ENCODE peak calls at places on chromosomes 1 and 21, in eight cellular contexts. C is transverse colon, Q is IMR-90, J is body of pancreas, R is breast epithelium, K is uterus, Z is esophagus squamous epithelium, I is HepG2. X is an unnamed sample.

GRCh38 chr1:29682918-29683314 is 446.6 kb downstream of the PTPRU start:
- DNase-seq in R (peak; percentile 44), I (no peak), Z (no peak), Q (peak; percentile 28), K (no peak), J (peak; percentile 86), C (no peak), X (no peak)

GRCh38 chr1:6495540-6496359 is 4.3 kb upstream of the PLEKHG5 start:
- DNase-seq in J (no peak), Q (no peak), K (no peak), Z (no peak), I (no peak), C (no peak), R (no peak), X (no peak)

GRCh38 chr1:172383541-172383940 is 36.9 kb upstream of the C1orf105 start:
- DNase-seq in Q (peak; percentile 77), C (no peak), Z (no peak), I (no peak), K (no peak), R (no peak), J (no peak), X (no peak)

GRCh38 chr1:8754993-8755392 is 62.4 kb downstream of the RERE start:
- DNase-seq in R (no peak), K (no peak), C (peak; percentile 20), J (peak; percentile 2), Q (no peak), I (peak; percentile 82), Z (no peak), X (peak; percentile 52)

GRCh38 chr1:13754003-13754402 is 54.0 kb downstream of the PRDM2 start:
- DNase-seq in C (no peak), R (no peak), Q (no peak), J (no peak), I (no peak), Z (no peak), K (no peak), X (no peak)

GRCh38 chr1:113053344-113054138 is 19.5 kb upstream of the LRIG2 start:
- DNase-seq in Q (no peak), I (no peak), R (no peak), J (no peak), C (no peak), Z (no peak), K (no peak), X (no peak)

GRCh38 chr1:67429011-67429527 is 1.1 kb downstream of the SERBP1 start:
- DNase-seq in C (no peak), R (no peak), I (no peak), J (peak; percentile 12), Z (no peak), Q (no peak), K (no peak), X (no peak)

GRCh38 chr1:112743174-112744018 is 28.3 kb upstream of the PPM1J start:
- DNase-seq in C (no peak), K (no peak), R (no peak), J (no peak), I (no peak), Q (peak; percentile 19), Z (no peak), X (no peak)

GRCh38 chr1:5670590-5671350 is 321.5 kb downstream of the NPHP4 start:
- DNase-seq in Z (no peak), R (no peak), J (no peak), Q (no peak), K (no peak), C (no peak), I (no peak), X (peak; percentile 34)

GRCh38 chr1:174976436-174977107 is 23.2 kb upstream of the CACYBP start:
- DNase-seq in J (no peak), I (no peak), K (peak; percentile 30), Z (no peak), Q (peak; percentile 64), R (no peak), C (no peak), X (no peak)

GRCh38 chr1:47755368-47755990 is 241.7 kb downstream of the TRABD2B start:
- DNase-seq in C (peak; percentile 63), J (peak; percentile 40), Q (no peak), R (no peak), Z (no peak), K (no peak), I (peak; percentile 35), X (peak; percentile 57)

GRCh38 chr1:33634806-33635205 is 162.4 kb downstream of the ZSCAN20 start:
- DNase-seq in C (peak; percentile 17), J (peak; percentile 41), Q (peak; percentile 7), R (no peak), Z (no peak), I (peak; percentile 14), K (no peak), X (no peak)

GRCh38 chr1:44740179-44740617 is 561 bp downstream of the KIF2C start:
- DNase-seq in K (no peak), C (no peak), Z (no peak), Q (no peak), R (no peak), J (no peak), I (no peak), X (no peak)

GRCh38 chr1:212021563-212021962 is 13.8 kb downstream of the INTS7 start:
- DNase-seq in K (no peak), Q (no peak), R (no peak), I (no peak), J (no peak), Z (no peak), C (no peak), X (no peak)
- H3K27ac ChIP-seq in K (no peak overlapping the region), Q (no peak overlapping the region), R (no peak overlapping the region), I (no peak overlapping the region), J (no peak overlapping the region), Z (no peak overlapping the region), C (no peak overlapping the region), X (no peak overlapping the region)

GRCh38 chr1:203306089-203306969 is 1.0 kb downstream of the BTG2 start:
- DNase-seq in I (peak; percentile 62), R (peak; percentile 93), K (peak; percentile 91), Q (peak; percentile 75), Z (peak; percentile 33), J (peak; percentile 92), C (peak; percentile 87), X (peak; percentile 80)
- TF ChIP-seq POLR2A in I (no peak), R (no peak), K (peak; percentile 70), Q (no peak), Z (no peak), J (peak; percentile 92), C (peak; percentile 71), X (no peak)

DNA sequence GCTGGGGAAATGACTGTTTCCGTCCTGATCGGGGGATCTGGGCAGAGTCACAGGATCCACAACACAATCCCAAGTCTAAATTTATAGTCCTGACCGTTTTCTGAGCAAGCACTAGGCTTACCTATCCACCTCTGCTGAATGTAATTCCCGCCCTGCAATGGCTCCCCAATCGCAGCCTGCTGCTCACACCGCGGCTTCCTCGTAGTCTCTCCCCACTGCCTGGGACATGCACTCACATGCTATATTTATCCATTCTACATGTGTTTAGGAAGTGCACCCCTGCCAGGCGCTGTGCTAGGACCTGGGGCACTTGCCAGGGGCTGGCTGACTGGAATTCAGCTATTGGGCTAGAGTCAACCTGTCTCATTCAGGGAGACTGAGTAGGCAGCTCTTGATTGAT is 246.6 kb upstream of the CSF3R start:
- DNase-seq in K (no peak), C (no peak), I (no peak), R (no peak), Z (no peak), Q (no peak), J (no peak), X (no peak)
- H3K4me1 ChIP-seq in K (no peaks in the 10 kb centered on the region), C (no peaks in the 10 kb centered on the region), I (no peaks in the 10 kb centered on the region), R (no peaks in the 10 kb centered on the region), Z (no peaks in the 10 kb centered on the region), Q (no peaks in the 10 kb centered on the region), J (no peaks in the 10 kb centered on the region), X (no peaks in the 10 kb centered on the region)

GRCh38 chr21:38987551-38988210 is 182.0 kb downstream of the ETS2 start:
- DNase-seq in K (no peak), Z (no peak), C (no peak), I (no peak), J (no peak), Q (no peak), R (no peak), X (no peak)
- H3K27ac ChIP-seq in K (peak overlapping the region; percentile 27), Z (peak overlapping the region; percentile 82), C (peak overlapping the region; percentile 80), I (no peak overlapping the region), J (no peak overlapping the region), Q (no peak overlapping the region), R (no peak overlapping the region), X (no peak overlapping the region)

DNA sequence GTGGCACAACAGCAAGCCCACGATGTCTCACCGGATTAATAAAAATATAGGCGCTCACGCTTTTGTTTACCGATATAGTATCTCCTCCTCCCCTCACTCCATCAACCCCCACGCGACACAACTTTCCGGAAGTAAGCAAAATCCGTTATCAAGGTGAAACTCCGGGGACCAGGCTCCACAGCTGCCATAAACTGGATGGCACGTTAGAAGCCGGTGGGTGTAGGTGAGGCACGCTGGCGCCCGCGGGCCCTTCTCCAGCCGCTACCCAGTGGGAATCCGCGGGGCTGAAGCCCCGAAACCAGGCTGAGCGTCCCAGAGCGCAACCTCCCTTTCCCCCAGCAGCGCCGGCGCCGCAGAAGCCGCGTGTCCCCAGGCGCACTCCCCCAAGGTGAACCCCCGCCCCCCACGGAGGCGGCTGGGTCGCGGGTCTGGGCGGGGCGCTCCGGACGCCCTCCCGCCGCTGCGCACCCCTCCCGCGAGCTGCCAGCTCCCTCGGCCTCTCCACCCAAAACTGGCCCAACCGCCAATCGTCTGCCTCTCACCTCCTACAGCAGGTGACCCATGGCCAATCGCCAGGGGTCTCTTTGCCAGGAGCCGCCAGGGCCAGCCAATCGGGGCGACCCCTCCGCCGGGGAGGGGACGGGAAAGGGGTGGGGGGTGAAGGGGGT is 112.4 kb downstream of the OSBPL9 start:
- DNase-seq in J (peak; percentile 98), Q (peak; percentile 83), C (peak; percentile 95), R (peak; percentile 93), Z (peak; percentile 72), K (peak; percentile 79), I (peak; percentile 95), X (peak; percentile 97)
- TF ChIP-seq POLR2A in J (peak; percentile 74), Q (peak; percentile 29), C (peak; percentile 40), R (no peak), Z (peak; percentile 37), K (no peak), I (peak; percentile 48), X (peak; percentile 69)

DNA sequence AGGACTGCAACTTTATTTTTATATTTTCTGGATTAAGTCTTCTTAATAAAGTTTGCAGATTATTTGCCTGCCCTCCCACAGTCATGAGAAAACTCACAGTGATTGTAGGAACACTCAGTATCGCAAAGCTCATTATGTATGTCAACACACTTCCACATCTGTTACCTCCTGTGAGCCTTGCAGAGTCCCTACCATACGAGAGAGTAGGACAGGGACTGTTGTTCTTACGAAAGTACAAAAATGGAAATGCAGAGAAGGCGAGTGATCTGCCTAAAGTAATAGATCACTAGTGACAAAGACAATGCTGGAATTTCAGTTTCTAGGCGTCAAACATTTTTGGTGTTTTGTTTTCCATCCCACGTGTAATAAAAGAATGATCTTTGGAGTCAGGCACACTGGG is 131.7 kb downstream of the SYT2 start:
- DNase-seq in I (no peak), Q (peak; percentile 50), Z (no peak), K (no peak), J (no peak), R (no peak), C (no peak), X (no peak)
- H3K4me1 ChIP-seq in I (peaks cover 22% of the 10 kb centered on the region), Q (peaks cover 40% of the 10 kb centered on the region), Z (peaks cover 70% of the 10 kb centered on the region), K (peaks cover 40% of the 10 kb centered on the region), J (peaks cover 14% of the 10 kb centered on the region), R (no peaks in the 10 kb centered on the region), C (peaks cover 32% of the 10 kb centered on the region), X (no peaks in the 10 kb centered on the region)

X was measured in right lobe of liver.